ENCODE peak calls at places on chromosomes 13 and 19, in seven cellular contexts. K is thoracic aorta; L is fibroblast of lung; O is choroid plexus epithelial cell; M is CD8-positive, alpha-beta memory T cell; G is cardiac fibroblast; H is uterus. F is an unnamed sample.

GRCh38 chr13:29718694-29719093 is 123.2 kb upstream of the SLC7A1 start:
- DNase-seq in H (no peak), G (no peak), M (no peak), K (no peak), O (no peak), L (no peak), F (no peak)

GRCh38 chr13:101449971-101450748 is 2.3 kb upstream of the ITGBL1 start:
- DNase-seq in H (no peak), M (no peak), L (peak), G (peak), K (no peak), O (peak), F (peak)

GRCh38 chr19:47313754-47314133 is 4.1 kb downstream of the C5AR1 start:
- DNase-seq in K (no peak), G (no peak), H (no peak), M (no peak), L (no peak), O (peak), F (no peak)

GRCh38 chr19:38216785-38217746 is 7.0 kb downstream of the DPF1 start:
- DNase-seq in K (no peak), H (no peak), O (no peak), M (no peak), L (no peak), G (no peak), F (no peak)

GRCh38 chr19:43780706-43781525 is at the start of gene KCNN4:
- DNase-seq in L (peak), K (no peak), M (peak), G (no peak), H (no peak), O (peak), F (peak)

GRCh38 chr19:48367855-48368254 is 3.7 kb downstream of the SYNGR4 start:
- DNase-seq in M (no peak), L (no peak), H (no peak), G (no peak), O (no peak), K (no peak), F (no peak)

GRCh38 chr13:110711778-110712070 is 1.8 kb upstream of the ING1 start:
- DNase-seq in O (no peak), M (no peak), K (no peak), L (peak), H (no peak), G (peak), F (peak)

GRCh38 chr13:99639126-99639525 is 137.9 kb downstream of the TM9SF2 start:
- DNase-seq in L (no peak), M (no peak), G (no peak), H (no peak), K (no peak), O (no peak), F (no peak)

GRCh38 chr13:50222569-50223332 is 207.5 kb downstream of the KCNRG start:
- DNase-seq in H (peak), K (peak), O (peak), M (peak), G (peak), L (peak), F (peak)

DNA sequence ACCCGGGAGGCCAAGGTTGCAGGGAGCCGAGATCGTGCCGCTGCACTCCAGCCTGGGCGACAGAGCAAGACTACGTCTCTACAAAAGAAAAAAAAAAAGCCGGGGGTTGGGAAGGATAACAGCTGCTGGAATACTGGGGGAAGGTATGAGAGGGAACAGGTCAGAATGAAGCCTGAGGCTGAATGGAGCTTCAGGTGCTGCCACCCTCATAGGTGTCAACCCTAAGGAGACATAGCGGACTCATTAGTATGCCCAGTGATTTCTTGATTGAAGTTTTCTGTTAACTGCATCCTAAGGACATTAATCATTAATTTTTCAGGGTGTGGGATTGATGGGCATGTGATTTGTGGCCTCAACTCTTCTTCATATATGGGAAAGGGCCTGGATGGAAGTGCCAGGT is 6.0 kb downstream of the SMARCA4 start:
- DNase-seq in K (no peak), H (no peak), O (no peak), M (no peak), L (no peak), G (no peak), F (no peak)
- H3K4me3 ChIP-seq in K (no peak), H (no peak), O (no peak), M (no peak), L (no peak), G (no peak), F (no peak)

GRCh38 chr19:13817018-13817614 is 21.9 kb downstream of the ZSWIM4 start:
- DNase-seq in L (no peak), H (no peak), K (no peak), O (no peak), M (no peak), G (no peak), F (no peak)
- H3K4me3 ChIP-seq in L (no peak), H (no peak), K (no peak), O (no peak), M (no peak), G (no peak), F (no peak)

DNA sequence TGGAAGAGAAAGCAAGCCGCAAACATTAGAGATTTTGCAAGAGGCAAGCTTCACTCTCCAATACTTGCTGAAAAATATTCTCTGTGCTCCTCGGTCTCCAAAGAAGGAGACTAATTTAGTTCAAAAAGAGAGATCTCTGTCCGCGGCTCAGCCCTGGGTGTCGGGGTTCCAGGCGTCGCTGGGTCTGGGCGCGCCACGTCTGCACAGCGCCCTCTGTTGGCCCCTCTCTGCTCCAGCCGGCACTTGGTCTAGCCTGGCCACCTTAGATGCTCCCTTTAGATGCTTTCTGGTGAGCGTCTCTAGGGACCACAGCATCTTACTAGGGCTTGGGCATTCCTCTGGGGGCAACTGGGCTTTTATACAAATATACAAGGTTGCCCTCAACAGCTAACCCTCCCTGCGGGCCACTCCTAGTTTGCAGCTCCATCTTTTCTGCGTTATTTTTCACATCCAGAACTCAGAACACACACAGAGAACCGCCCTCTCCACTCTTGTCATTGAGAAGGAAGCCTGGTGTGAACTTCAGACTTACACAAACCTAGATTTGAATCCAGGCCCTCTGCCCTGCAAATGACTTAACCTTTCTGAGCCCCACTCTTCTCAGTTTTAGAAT is 78.3 kb downstream of the CYSLTR2 start:
- DNase-seq in H (no peak), O (peak), G (peak), M (peak), K (no peak), L (no peak), F (no peak)
- H3K4me3 ChIP-seq in H (no peak), O (no peak), G (no peak), M (peak), K (no peak), L (no peak), F (no peak)

GRCh38 chr19:58434217-58434616 is 5.7 kb downstream of the ZNF132 start:
- DNase-seq in K (no peak), M (no peak), L (peak), H (no peak), O (peak), G (peak), F (no peak)
- H3K4me3 ChIP-seq in K (no peak), M (no peak), L (no peak), H (no peak), O (no peak), G (no peak), F (no peak)

DNA sequence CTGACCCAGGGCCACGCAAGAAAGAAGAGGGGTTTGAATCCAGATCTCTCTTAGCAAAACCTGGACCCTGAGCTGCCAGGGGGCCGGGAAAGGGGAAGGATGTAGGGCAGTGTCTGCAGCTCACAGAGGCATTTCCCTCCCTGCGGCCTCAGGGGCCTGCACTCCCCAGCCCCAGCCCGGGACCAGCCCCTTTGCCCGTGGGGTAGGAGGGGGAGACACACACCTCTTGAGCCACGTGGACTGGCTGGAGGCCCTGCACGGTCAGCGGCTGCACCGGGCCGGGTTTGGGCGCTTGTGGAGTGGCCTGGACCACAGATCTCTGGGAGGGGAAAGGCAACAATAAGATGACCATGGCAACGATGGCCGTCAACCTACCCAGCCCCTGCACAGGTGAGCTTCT is 26.9 kb downstream of the RFX1 start:
- DNase-seq in H (no peak), K (no peak), O (no peak), L (no peak), M (no peak), G (peak), F (no peak)
- H3K4me3 ChIP-seq in H (peak), K (peak), O (peak), L (no peak), M (no peak), G (no peak), F (peak)

GRCh38 chr19:29640231-29640630 is 25.0 kb upstream of the PLEKHF1 start:
- DNase-seq in G (no peak), L (no peak), H (no peak), M (no peak), K (no peak), O (no peak), F (no peak)

GRCh38 chr19:29639086-29639485 is 26.2 kb upstream of the PLEKHF1 start:
- DNase-seq in K (no peak), M (no peak), H (no peak), G (no peak), O (no peak), L (no peak), F (no peak)

GRCh38 chr19:29644179-29644578 is 21.1 kb upstream of the PLEKHF1 start:
- DNase-seq in M (no peak), K (no peak), L (no peak), H (no peak), O (no peak), G (no peak), F (no peak)

GRCh38 chr19:29643361-29643935 is 21.8 kb upstream of the PLEKHF1 start:
- DNase-seq in M (no peak), K (no peak), H (no peak), G (no peak), O (no peak), L (no peak), F (no peak)

DNA sequence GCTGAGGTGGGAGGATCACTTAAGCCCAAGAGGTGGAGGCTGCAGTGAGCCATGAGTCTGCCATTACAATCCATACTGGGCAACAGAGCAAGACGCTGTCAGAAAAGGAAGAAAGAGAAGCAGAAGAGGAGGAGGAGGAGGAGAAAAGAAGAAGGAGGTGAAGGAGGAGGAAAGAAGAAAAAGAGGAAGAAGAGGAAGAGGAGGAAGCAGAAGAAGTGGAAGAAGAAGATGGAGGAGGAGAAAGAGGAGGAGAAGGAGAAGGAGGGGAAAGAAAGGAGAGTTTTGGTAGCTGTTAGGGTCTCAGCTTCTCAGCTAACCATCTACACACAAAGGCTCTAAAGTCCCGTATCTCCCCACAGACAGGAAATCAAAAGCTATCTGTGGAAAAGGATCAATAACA is 23.7 kb upstream of the PLEKHF1 start:
- DNase-seq in H (no peak), K (no peak), L (no peak), G (no peak), M (no peak), O (no peak), F (no peak)
- H3K4me3 ChIP-seq in H (no peak), K (no peak), L (no peak), G (no peak), M (no peak), O (no peak), F (no peak)

DNA sequence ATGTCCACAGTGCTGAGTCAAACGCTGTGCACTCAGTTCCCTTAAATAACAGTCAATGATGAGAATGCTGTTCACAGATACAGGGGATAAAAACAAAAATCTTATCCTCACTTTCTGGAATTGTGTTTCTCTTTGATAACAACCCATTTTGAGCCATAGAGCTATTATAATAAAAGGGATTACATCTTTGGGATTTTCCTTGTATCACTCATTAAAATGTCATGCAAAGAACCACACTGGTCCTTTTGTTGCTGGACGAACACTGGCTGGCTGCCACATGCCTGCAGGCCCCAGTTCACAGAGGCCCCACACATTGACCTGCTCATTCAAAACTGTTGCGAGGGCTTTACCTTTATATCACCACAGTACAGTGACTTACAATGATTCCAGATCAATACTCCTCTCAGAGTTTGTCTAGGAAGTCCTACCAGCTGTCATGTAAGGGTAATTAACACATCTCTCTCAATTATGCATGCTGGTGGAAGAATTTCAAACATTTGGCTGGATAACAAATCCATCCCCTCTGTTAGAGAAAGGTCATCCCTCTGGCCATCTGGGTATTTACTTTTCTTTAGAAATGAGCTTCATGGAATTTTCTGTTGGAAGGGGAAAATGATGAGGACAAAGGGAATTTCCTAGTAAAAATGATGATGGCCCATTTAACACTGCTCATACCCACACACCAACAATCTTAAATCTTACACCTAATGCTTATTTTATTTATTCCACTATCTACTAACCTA is 85.9 kb downstream of the MBNL2 start:
- DNase-seq in O (peak), K (no peak), H (no peak), L (peak), G (peak), M (no peak), F (peak)
- H3K4me3 ChIP-seq in O (no peak), K (no peak), H (no peak), L (no peak), G (no peak), M (no peak), F (no peak)

DNA sequence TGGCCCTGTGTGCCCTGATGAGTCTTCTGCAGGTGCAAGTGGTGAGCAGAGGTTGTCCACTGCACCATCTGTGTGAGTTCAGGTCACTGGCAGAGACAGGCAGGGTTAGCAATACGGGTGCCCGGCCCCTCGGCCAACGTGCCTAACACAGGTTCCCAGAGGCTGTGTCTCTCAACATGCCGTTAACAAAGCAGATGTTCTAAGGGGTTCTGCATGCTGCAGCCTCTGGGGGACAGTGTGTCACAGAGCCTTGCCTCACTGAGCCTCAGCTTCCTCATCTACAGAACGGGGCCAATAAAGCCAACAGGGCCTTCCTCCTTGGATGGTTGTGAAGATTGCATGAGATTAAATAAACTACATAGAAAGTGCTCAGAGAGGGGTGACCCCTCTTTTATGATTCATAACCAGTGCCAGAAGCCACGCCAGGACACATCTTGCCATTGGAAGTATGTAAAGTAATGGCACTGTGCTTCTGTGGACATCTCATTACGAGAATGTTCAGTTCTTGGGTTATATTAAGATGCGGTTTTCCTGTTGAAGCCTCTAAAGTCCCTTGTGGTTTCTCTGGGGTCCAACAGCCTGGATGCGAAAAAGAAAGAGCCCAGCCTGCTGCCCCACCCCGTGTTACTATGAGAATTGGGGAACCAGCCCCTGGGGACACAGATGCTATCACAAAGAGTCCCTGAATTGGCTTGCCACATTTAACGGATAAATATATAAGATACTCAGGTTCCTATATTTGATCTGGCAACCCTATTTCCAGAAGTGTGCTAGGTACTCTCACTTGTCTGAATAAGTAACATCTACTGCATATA is 11.2 kb upstream of the ARHGEF18 start:
- DNase-seq in K (no peak), O (no peak), H (no peak), G (no peak), M (no peak), L (no peak), F (no peak)
- H3K4me3 ChIP-seq in K (no peak), O (no peak), H (no peak), G (no peak), M (no peak), L (no peak), F (no peak)

DNA sequence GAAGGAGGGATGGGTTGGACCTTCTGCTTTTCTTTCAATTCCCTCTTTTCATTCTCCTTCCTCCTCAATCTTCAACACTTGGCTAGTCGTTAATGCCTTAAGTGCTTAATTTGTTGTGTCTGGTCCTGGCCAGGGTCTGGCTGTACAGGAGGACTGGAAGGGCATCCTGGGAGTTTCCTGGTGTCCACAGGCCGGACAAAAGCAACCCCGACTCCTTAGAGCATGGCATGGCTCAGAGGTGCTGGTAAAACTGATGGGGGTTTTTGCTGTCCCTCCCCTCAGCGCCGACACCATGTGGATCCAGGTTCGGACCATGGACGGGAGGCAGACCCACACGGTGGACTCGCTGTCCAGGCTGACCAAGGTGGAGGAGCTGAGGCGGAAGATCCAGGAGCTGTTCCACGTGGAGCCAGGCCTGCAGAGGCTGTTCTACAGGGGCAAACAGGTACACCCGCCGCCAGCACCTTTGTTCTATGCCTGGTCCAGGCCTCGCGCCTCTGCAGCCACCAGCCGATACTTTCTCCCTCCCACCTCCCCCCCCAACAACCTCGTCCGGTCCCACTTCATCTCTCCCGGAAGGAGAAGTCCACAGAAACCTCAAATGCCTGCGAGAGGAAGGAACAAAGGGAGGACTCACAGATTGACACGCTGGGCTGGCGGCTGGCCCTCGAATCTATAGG is 1.4 kb downstream of the UHRF1 start:
- DNase-seq in O (peak), M (no peak), L (peak), K (no peak), G (peak), H (no peak), F (peak)
- H3K4me3 ChIP-seq in O (peak), M (peak), L (peak), K (peak), G (peak), H (no peak), F (peak)